ENCODE peak calls at places on chromosomes 3 and 15, in four cellular contexts. R, F, T and N are unnamed samples.

GRCh38 chr15:63891079-63891762 is 57.5 kb upstream of the HERC1 start:
- DNase-seq in R (peak), F (peak), T (peak), N (no peak)

GRCh38 chr3:194871143-194871863 is 185.6 kb downstream of the FAM43A start:
- DNase-seq in R (peak), F (peak), T (peak), N (peak)

GRCh38 chr15:22871481-22872076 is 33.1 kb downstream of the NIPA2 start:
- DNase-seq in R (no peak), F (no peak), T (no peak), N (no peak)

GRCh38 chr15:88274534-88275460 is 18.3 kb upstream of the NTRK3 start:
- DNase-seq in R (no peak), F (no peak), T (peak), N (no peak)

GRCh38 chr15:90762109-90762508 is 45.0 kb downstream of the BLM start:
- DNase-seq in R (peak), F (peak), T (no peak), N (no peak)

GRCh38 chr3:131795382-131796085 is 239.3 kb downstream of the CPNE4 start:
- DNase-seq in R (no peak), F (no peak), T (peak), N (no peak)

GRCh38 chr15:92869977-92870644 is 30.0 kb upstream of the CHD2 start:
- DNase-seq in R (no peak), F (no peak), T (peak), N (no peak)

GRCh38 chr3:174100744-174101143 is 703.2 kb downstream of the NLGN1 start:
- DNase-seq in R (no peak), F (no peak), T (no peak), N (no peak)

GRCh38 chr3:106840319-106840718 is 536.9 kb upstream of the CCDC54 start:
- DNase-seq in R (no peak), F (no peak), T (no peak), N (no peak)

GRCh38 chr3:182248349-182248880 is 536.7 kb downstream of the SOX2 start:
- DNase-seq in R (no peak), F (no peak), T (peak), N (no peak)

GRCh38 chr15:100764778-100765457 is 114.7 kb upstream of the ALDH1A3 start:
- DNase-seq in R (no peak), F (no peak), T (no peak), N (no peak)

GRCh38 chr3:59555593-59556315 is 505.9 kb upstream of the CFAP20DC start:
- DNase-seq in R (no peak), F (no peak), T (no peak), N (peak)

GRCh38 chr3:45701167-45701867 is 12.1 kb downstream of the SACM1L start:
- DNase-seq in R (no peak), F (no peak), T (no peak), N (no peak)

GRCh38 chr15:26235864-26236263 is 372.7 kb upstream of the ATP10A start:
- DNase-seq in R (no peak), F (no peak), T (no peak), N (no peak)

GRCh38 chr3:63370094-63370493 is 92.0 kb downstream of the SYNPR start:
- DNase-seq in R (no peak), F (no peak), T (no peak), N (no peak)

GRCh38 chr3:194030372-194030771 is 105.6 kb upstream of the HES1 start:
- DNase-seq in R (no peak), F (no peak), T (no peak), N (peak)

GRCh38 chr3:33577173-33577572 is 137.0 kb upstream of the UBP1 start:
- DNase-seq in R (no peak), F (no peak), T (no peak), N (no peak)

GRCh38 chr3:186414735-186415419 is 52.8 kb upstream of the DGKG start:
- DNase-seq in R (no peak), F (no peak), T (no peak), N (peak)

GRCh38 chr3:160667452-160667851 is 9.5 kb upstream of the ARL14 start:
- DNase-seq in R (no peak), F (no peak), T (no peak), N (no peak)

GRCh38 chr15:62998262-62998909 is 44.2 kb upstream of the TPM1 start:
- DNase-seq in R (no peak), F (no peak), T (no peak), N (no peak)

DNA sequence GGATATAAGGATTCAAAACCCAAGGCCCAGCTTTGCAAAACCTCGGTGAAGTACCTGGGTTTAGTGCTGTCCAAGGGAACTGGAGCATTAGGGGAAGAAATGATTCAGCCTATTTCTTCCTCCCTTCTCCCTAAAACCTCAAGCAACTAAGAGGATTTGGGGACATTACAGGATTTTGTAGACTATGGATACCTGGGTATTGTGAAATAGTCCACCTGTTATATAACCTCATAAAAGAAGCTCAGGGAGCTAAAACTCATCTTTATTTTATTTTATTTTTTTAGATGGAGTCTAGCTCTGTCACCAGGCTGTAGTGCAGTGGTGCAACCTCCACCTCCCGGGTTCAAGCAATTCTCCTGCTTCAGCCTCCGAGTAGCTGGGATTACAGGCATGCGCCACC is 8.7 kb upstream of the SMCO1 start:
- DNase-seq in R (no peak), F (no peak), T (no peak), N (no peak)
- H3K27ac ChIP-seq in R (no peak), F (no peak), T (no peak), N (no peak)

GRCh38 chr15:66831801-66832390 is 129.9 kb downstream of the SMAD6 start:
- DNase-seq in R (peak), F (peak), T (no peak), N (no peak)

GRCh38 chr15:66833372-66833771 is 131.3 kb downstream of the SMAD6 start:
- DNase-seq in R (peak), F (no peak), T (peak), N (no peak)

GRCh38 chr15:66833803-66834202 is 131.8 kb downstream of the SMAD6 start:
- DNase-seq in R (no peak), F (no peak), T (no peak), N (no peak)

GRCh38 chr15:66831289-66831688 is 129.3 kb downstream of the SMAD6 start:
- DNase-seq in R (peak), F (no peak), T (no peak), N (no peak)

DNA sequence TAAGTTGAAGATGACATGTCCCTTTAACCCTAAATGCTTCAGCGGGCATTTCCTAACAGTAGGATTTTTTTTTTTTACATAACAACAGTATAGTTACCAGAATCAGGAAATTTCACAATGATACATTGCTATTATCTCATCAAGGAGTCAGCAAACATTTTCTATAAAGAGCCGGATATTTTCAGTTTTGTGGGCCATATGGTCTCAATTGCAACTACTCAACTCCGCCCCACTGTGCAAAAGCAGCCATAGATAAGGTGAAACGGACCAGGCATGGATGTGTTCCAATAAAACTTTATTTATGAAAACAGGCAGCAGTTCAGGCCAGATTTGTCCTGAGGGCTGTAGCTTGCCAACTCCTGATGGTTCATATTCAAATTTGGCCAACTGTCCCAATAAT is 130.6 kb downstream of the SMAD6 start:
- DNase-seq in R (no peak), F (no peak), T (no peak), N (no peak)
- H3K27ac ChIP-seq in R (no peak), F (no peak), T (no peak), N (peak)

GRCh38 chr15:78265137-78265460 is 737 bp downstream of the DNAJA4 start:
- DNase-seq in R (no peak), F (no peak), T (no peak), N (no peak)

GRCh38 chr15:78263351-78263781 is 996 bp upstream of the DNAJA4 start:
- DNase-seq in R (no peak), F (no peak), T (no peak), N (no peak)

GRCh38 chr15:78265752-78266224 is 1.4 kb downstream of the DNAJA4 start:
- DNase-seq in R (no peak), F (no peak), T (no peak), N (peak)

GRCh38 chr15:78263907-78264303 is 457 bp upstream of the DNAJA4 start:
- DNase-seq in R (no peak), F (no peak), T (no peak), N (no peak)

DNA sequence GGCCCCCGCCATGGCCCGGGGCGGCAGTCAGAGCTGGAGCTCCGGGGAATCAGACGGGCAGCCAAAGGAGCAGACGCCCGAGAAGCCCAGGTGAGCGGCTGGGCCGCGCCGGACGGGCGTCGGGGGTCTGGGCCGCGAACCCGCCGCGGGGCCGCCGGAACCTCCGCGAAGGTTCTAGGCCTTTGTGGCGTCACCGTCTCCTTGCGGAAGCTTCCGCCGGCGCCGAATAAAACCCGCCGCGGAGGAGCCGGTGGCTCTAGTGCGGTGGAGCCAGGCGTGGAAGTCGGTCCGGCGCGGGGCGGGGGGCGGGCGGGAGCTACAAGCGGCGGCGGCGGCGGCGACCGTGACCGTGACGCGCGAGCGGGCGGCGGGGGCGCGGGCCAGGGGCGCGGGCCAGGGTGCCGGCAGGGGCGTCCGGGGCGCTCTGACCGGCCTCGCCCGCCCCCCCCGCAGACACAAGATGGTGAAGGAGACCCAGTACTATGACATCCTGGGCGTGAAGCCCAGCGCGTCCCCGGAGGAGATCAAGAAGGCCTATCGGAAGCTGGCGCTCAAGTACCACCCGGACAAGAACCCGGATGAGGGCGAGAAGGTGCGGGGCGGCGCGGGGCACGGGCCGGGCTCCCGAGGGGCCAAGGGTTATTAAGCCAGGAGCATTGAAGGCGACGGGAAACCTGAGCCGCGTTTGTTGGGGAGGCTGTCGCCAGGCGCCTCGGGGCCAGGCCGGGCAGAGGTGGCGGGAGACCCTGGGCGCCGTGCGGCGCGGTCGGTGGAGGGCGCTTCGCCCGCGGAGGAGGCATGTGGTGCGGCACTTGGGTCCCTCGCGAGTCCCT is at the start of gene DNAJA4:
- DNase-seq in R (no peak), F (peak), T (no peak), N (no peak)
- H3K27ac ChIP-seq in R (peak), F (peak), T (no peak), N (peak)

GRCh38 chr3:170830580-170830979 is 39.4 kb downstream of the RPL22L1 start:
- DNase-seq in R (no peak), F (no peak), T (peak), N (no peak)
- H3K27ac ChIP-seq in R (no peak), F (no peak), T (no peak), N (no peak)

GRCh38 chr15:82768414-82769081 is 37.3 kb downstream of the FSD2 start:
- DNase-seq in R (no peak), F (no peak), T (no peak), N (no peak)
- H3K27ac ChIP-seq in R (no peak), F (no peak), T (no peak), N (no peak)

DNA sequence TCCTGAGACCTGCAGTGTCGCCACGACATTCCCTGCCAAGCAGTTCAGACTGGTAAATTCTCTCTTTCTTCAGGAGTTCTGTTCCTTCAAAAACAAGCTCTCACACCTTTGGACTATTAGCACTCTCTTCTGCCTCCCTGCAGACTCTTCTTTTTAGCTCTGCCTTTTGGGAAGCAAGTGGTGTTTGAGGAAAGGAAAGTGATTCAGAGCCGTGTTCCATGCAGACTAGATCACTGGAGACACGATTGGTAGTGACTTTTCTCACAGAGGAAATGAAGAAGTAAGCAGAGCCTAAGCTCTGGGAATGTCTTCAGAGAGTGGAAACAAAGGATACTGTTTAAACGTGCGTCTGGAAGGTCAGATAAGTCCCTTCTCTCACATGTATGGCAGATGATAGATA is 270.6 kb upstream of the TPRG1 start:
- DNase-seq in R (no peak), F (no peak), T (no peak), N (no peak)
- H3K27ac ChIP-seq in R (peak), F (peak), T (no peak), N (peak)

DNA sequence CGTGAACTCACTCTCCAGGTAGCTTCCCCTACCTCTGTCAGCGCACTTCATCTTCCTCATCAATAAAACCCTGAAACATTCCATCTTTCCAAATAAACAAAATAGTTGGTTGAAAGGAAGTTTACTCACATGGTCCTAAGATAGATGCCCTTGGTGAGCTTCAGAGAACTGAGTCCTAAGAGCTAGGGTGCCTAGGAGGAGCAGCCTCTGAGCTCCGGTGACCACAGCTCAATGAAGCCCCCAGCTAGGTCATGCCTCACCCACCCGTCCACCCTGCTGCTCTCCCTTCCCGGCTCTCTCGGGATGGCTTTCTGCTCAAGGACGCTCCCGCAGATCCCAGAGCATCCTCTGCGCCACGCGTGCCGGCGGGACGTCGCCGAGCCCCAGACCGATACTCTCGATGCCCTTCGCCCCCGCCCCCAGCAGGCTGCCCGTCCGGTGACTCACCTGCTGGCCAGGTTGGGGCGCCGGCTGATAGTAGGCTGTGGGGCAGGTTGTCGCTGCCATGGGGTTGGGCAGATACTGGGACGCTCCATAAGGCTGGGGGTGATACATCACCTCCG is 697 bp downstream of the VGLL3 start:
- DNase-seq in R (no peak), F (peak), T (no peak), N (no peak)
- H3K27ac ChIP-seq in R (peak), F (peak), T (no peak), N (peak)

DNA sequence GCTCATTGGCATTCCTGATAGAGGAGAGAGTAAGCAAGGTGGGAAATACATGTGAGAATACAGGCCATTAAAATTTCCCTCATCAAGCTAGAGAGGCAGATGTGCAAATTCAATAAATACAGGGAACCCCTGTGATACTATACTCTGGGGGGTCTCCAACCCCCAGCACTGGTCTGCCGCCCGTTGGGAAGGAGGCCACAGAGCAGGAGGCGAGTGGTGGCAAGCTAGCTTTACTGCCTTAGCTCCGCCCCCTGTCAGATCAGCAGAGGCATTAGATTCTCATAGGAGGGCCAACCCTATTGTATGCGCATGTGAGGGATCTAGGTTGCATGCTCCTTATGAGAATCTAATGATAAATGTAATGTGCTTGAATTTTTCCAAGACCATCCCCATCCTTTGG is 97.1 kb upstream of the PLSCR5 start:
- DNase-seq in R (no peak), F (no peak), T (no peak), N (no peak)
- H3K27ac ChIP-seq in R (no peak), F (no peak), T (no peak), N (no peak)

DNA sequence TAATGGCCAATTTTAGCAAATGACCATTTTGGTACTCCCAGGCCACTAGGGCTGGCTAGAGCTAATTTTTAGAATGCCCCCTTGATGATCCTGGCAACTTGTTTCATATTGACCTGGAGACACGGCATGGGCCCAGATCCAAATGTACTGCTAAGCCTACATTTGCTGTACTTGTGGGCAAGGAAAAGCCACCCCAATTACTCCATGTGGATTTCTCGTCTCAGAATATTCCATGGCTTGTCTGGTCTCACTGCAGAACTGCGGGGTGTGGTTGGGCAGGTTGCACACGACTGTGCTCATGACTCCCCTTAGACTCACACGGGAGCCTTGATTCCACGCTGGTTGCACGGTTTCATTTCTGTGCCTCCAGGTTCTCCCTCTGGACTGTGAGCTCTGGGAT is 140.9 kb downstream of the RPLP1 start:
- DNase-seq in R (no peak), F (no peak), T (no peak), N (no peak)
- H3K27ac ChIP-seq in R (no peak), F (no peak), T (no peak), N (no peak)

GRCh38 chr3:170766823-170767575 is 103.0 kb downstream of the RPL22L1 start:
- DNase-seq in R (no peak), F (no peak), T (no peak), N (no peak)
- H3K27ac ChIP-seq in R (no peak), F (no peak), T (no peak), N (no peak)